ENCODE peak calls at places on chromosomes 13 and 19, in four cellular contexts. One of them, this sample, is unnamed.

GRCh38 chr13:114134111-114134943 is 1.9 kb upstream of the RASA3 start:
- DNase-seq in IMR-90: no peak
- DNase-seq in effector memory CD4-positive, alpha-beta T cell: no peak
- DNase-seq in neural progenitor cell: peak; percentile 60
- DNase-seq in this sample: no peak

GRCh38 chr19:46745521-46746280 is at the start of gene FKRP:
- DNase-seq in IMR-90: no peak
- DNase-seq in effector memory CD4-positive, alpha-beta T cell: no peak
- DNase-seq in neural progenitor cell: peak; percentile 69
- DNase-seq in this sample: no peak

GRCh38 chr13:76709851-76710250 is 176.4 kb downstream of the KCTD12 start:
- DNase-seq in IMR-90: peak; percentile 36
- DNase-seq in effector memory CD4-positive, alpha-beta T cell: no peak
- DNase-seq in neural progenitor cell: no peak
- DNase-seq in this sample: no peak

GRCh38 chr19:3969435-3970312 is 1.2 kb downstream of the DAPK3 start:
- DNase-seq in IMR-90: peak; percentile 82
- DNase-seq in effector memory CD4-positive, alpha-beta T cell: no peak
- DNase-seq in neural progenitor cell: peak; percentile 54
- DNase-seq in this sample: no peak

GRCh38 chr19:2624537-2625091 is 77.9 kb downstream of the GNG7 start:
- DNase-seq in IMR-90: no peak
- DNase-seq in effector memory CD4-positive, alpha-beta T cell: no peak
- DNase-seq in neural progenitor cell: peak; percentile 43
- DNase-seq in this sample: no peak

GRCh38 chr19:14059093-14059480 is 2.8 kb downstream of the PALM3 start:
- DNase-seq in IMR-90: no peak
- DNase-seq in effector memory CD4-positive, alpha-beta T cell: no peak
- DNase-seq in neural progenitor cell: peak; percentile 56
- DNase-seq in this sample: no peak

GRCh38 chr13:34028496-34029442 is 210.8 kb downstream of the RFC3 start:
- DNase-seq in IMR-90: no peak
- DNase-seq in effector memory CD4-positive, alpha-beta T cell: no peak
- DNase-seq in neural progenitor cell: no peak
- DNase-seq in this sample: no peak

GRCh38 chr19:34336781-34337271 is 28.2 kb upstream of the GPI start:
- DNase-seq in IMR-90: peak; percentile 47
- DNase-seq in effector memory CD4-positive, alpha-beta T cell: peak; percentile 14
- DNase-seq in neural progenitor cell: peak; percentile 56
- DNase-seq in this sample: no peak

DNA sequence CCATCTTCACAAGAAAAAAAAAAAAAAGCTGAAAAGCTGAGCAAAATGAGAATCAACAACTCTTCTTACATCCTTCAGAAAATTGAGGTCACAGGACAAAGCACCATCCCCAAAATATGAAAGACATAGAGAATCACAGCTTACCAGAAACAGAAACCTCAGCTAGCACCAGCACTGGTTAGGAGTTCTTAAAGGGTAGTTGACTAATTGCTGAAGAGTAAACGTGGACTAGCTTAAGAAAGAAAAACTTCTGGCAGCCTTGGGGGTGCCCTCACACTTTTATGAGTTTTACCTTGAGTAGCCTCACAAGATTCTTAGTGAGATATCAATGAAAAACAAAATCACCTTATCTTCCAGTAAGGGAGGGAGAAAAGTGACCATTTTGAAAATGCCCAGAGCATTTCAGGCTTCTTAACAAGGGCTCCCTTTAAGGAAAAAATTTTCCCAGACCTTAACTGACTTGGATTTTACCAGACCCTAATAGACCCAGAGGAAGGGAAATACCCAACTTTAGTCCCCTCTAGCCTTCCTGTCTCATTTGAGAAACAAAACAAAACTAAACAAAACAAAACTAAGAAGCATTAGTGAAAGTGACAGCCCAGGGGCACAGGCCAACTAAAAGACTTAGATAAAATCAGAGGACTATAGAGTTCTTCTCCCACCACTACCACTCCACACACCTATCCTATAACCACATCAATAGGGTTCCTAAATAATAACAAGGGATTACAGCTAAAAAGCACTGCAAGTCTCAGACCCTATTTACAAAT is 888.6 kb downstream of the DIAPH3 start:
- DNase-seq in IMR-90: no peak
- DNase-seq in effector memory CD4-positive, alpha-beta T cell: no peak
- DNase-seq in neural progenitor cell: no peak
- DNase-seq in this sample: no peak
- H3K4me1 ChIP-seq in IMR-90: no peaks in the 10 kb centered on the region
- H3K4me1 ChIP-seq in effector memory CD4-positive, alpha-beta T cell: no peaks in the 10 kb centered on the region
- H3K4me1 ChIP-seq in neural progenitor cell: peaks cover 9% of the 10 kb centered on the region
- H3K4me1 ChIP-seq in this sample: no peaks in the 10 kb centered on the region

GRCh38 chr13:51583875-51584730 is at the start of gene WDFY2:
- DNase-seq in IMR-90: peak; percentile 100
- DNase-seq in effector memory CD4-positive, alpha-beta T cell: peak; percentile 99
- DNase-seq in neural progenitor cell: peak; percentile 100
- DNase-seq in this sample: peak; percentile 96

GRCh38 chr13:51583469-51583874 is 790 bp upstream of the WDFY2 start:
- DNase-seq in IMR-90: no peak
- DNase-seq in effector memory CD4-positive, alpha-beta T cell: no peak
- DNase-seq in neural progenitor cell: no peak
- DNase-seq in this sample: no peak

GRCh38 chr13:51585696-51586095 is 1.4 kb downstream of the WDFY2 start:
- DNase-seq in IMR-90: peak; percentile 62
- DNase-seq in effector memory CD4-positive, alpha-beta T cell: no peak
- DNase-seq in neural progenitor cell: no peak
- DNase-seq in this sample: no peak

GRCh38 chr13:51584731-51585191 is 499 bp downstream of the WDFY2 start:
- DNase-seq in IMR-90: peak; percentile 37
- DNase-seq in effector memory CD4-positive, alpha-beta T cell: peak; percentile 58
- DNase-seq in neural progenitor cell: peak; percentile 84
- DNase-seq in this sample: no peak

GRCh38 chr13:51585234-51585672 is 991 bp downstream of the WDFY2 start:
- DNase-seq in IMR-90: peak; percentile 24
- DNase-seq in effector memory CD4-positive, alpha-beta T cell: no peak
- DNase-seq in neural progenitor cell: no peak
- DNase-seq in this sample: no peak
- H3K4me1 ChIP-seq in IMR-90: peaks cover 8% of the 10 kb centered on the region
- H3K4me1 ChIP-seq in effector memory CD4-positive, alpha-beta T cell: peaks cover 13% of the 10 kb centered on the region
- H3K4me1 ChIP-seq in neural progenitor cell: peaks cover 48% of the 10 kb centered on the region
- H3K4me1 ChIP-seq in this sample: peaks cover 29% of the 10 kb centered on the region

GRCh38 chr13:110246530-110246929 is 60.4 kb downstream of the COL4A1 start:
- DNase-seq in IMR-90: no peak
- DNase-seq in effector memory CD4-positive, alpha-beta T cell: no peak
- DNase-seq in neural progenitor cell: no peak
- DNase-seq in this sample: no peak

GRCh38 chr13:110242615-110243014 is 64.3 kb downstream of the COL4A1 start:
- DNase-seq in IMR-90: no peak
- DNase-seq in effector memory CD4-positive, alpha-beta T cell: no peak
- DNase-seq in neural progenitor cell: no peak
- DNase-seq in this sample: no peak

GRCh38 chr13:110244926-110245325 is 62.0 kb downstream of the COL4A1 start:
- DNase-seq in IMR-90: no peak
- DNase-seq in effector memory CD4-positive, alpha-beta T cell: no peak
- DNase-seq in neural progenitor cell: no peak
- DNase-seq in this sample: no peak

GRCh38 chr13:110244096-110244830 is 62.7 kb downstream of the COL4A1 start:
- DNase-seq in IMR-90: peak; percentile 42
- DNase-seq in effector memory CD4-positive, alpha-beta T cell: no peak
- DNase-seq in neural progenitor cell: no peak
- DNase-seq in this sample: no peak

GRCh38 chr13:110245421-110245899 is 61.5 kb downstream of the COL4A1 start:
- DNase-seq in IMR-90: peak; percentile 76
- DNase-seq in effector memory CD4-positive, alpha-beta T cell: no peak
- DNase-seq in neural progenitor cell: no peak
- DNase-seq in this sample: no peak
- H3K4me1 ChIP-seq in IMR-90: peaks cover 31% of the 10 kb centered on the region
- H3K4me1 ChIP-seq in effector memory CD4-positive, alpha-beta T cell: no peaks in the 10 kb centered on the region
- H3K4me1 ChIP-seq in neural progenitor cell: no peaks in the 10 kb centered on the region
- H3K4me1 ChIP-seq in this sample: no peaks in the 10 kb centered on the region

DNA sequence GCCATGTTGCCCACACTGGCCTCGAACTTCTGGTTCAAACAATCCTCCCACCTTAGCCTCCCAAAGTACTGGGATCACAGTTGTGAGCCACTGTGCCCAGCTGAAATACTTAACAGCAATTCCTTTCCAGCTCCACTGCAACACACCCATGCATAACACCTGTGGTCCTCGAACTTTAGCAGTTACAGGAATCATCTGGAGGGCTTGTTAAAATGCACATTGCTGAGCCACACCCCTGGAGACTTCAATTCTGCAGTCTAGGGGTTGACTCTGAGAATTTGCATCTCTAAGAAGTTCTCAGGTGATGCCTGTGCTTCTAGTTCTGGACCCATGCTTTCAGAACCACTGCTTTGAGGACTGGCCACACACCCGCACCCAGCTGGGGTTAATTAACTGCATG is 53.1 kb upstream of the UBL3 start:
- DNase-seq in IMR-90: no peak
- DNase-seq in effector memory CD4-positive, alpha-beta T cell: no peak
- DNase-seq in neural progenitor cell: no peak
- DNase-seq in this sample: no peak
- H3K4me1 ChIP-seq in IMR-90: peaks cover 8% of the 10 kb centered on the region
- H3K4me1 ChIP-seq in effector memory CD4-positive, alpha-beta T cell: peaks cover 9% of the 10 kb centered on the region
- H3K4me1 ChIP-seq in neural progenitor cell: no peaks in the 10 kb centered on the region
- H3K4me1 ChIP-seq in this sample: no peaks in the 10 kb centered on the region

GRCh38 chr13:30870916-30871712 is 35.0 kb upstream of the MEDAG start:
- DNase-seq in IMR-90: no peak
- DNase-seq in effector memory CD4-positive, alpha-beta T cell: no peak
- DNase-seq in neural progenitor cell: no peak
- DNase-seq in this sample: no peak

GRCh38 chr13:30870049-30870884 is 35.8 kb upstream of the MEDAG start:
- DNase-seq in IMR-90: peak; percentile 100
- DNase-seq in effector memory CD4-positive, alpha-beta T cell: no peak
- DNase-seq in neural progenitor cell: peak; percentile 11
- DNase-seq in this sample: no peak

GRCh38 chr13:30871713-30872029 is 34.4 kb upstream of the MEDAG start:
- DNase-seq in IMR-90: no peak
- DNase-seq in effector memory CD4-positive, alpha-beta T cell: no peak
- DNase-seq in neural progenitor cell: no peak
- DNase-seq in this sample: no peak

GRCh38 chr13:30868806-30869470 is 37.1 kb upstream of the MEDAG start:
- DNase-seq in IMR-90: peak; percentile 45
- DNase-seq in effector memory CD4-positive, alpha-beta T cell: no peak
- DNase-seq in neural progenitor cell: no peak
- DNase-seq in this sample: no peak

GRCh38 chr13:30869491-30869890 is 36.6 kb upstream of the MEDAG start:
- DNase-seq in IMR-90: peak; percentile 50
- DNase-seq in effector memory CD4-positive, alpha-beta T cell: no peak
- DNase-seq in neural progenitor cell: no peak
- DNase-seq in this sample: no peak
- H3K4me1 ChIP-seq in IMR-90: peaks cover 56% of the 10 kb centered on the region
- H3K4me1 ChIP-seq in effector memory CD4-positive, alpha-beta T cell: no peaks in the 10 kb centered on the region
- H3K4me1 ChIP-seq in neural progenitor cell: peaks cover 26% of the 10 kb centered on the region
- H3K4me1 ChIP-seq in this sample: peaks cover 23% of the 10 kb centered on the region

DNA sequence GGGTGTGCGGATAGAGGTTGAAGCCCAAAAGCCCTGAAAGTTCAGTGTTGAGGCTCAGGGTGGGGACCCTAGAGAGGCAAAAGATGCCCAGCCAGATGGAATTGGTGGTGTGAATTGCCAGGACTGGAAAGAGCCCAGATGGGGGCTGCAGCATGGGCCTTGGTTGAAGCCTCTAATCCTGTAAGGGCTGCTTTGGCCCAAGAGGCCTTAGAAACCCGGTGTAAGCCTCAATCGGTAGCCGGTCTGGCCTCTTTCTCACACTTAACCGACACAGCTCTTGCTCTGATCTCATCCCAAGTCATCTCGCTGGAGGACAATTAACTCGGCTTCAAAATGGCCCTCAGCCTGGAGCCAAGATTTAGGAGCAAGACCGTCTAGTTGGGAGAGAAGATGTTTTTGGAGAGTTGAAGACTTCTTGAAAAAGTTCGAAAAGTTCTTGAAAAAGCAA is 2.0 kb downstream of the TPM4 start:
- DNase-seq in IMR-90: peak; percentile 69
- DNase-seq in effector memory CD4-positive, alpha-beta T cell: no peak
- DNase-seq in neural progenitor cell: peak; percentile 61
- DNase-seq in this sample: no peak
- H3K4me1 ChIP-seq in IMR-90: peaks cover 23% of the 10 kb centered on the region
- H3K4me1 ChIP-seq in effector memory CD4-positive, alpha-beta T cell: peaks cover 43% of the 10 kb centered on the region
- H3K4me1 ChIP-seq in neural progenitor cell: peaks cover 30% of the 10 kb centered on the region
- H3K4me1 ChIP-seq in this sample: peaks cover 18% of the 10 kb centered on the region

This sample was measured in Panc1.